ENCODE peak calls at places on chromosomes 5 and 9, in six cellular contexts. B is adipocyte, L is GM13977, J is ACHN, G is anterior cingulate cortex, P is GM18507. K is an unnamed sample.

GRCh38 chr5:169226904-169227303 is 74.0 kb downstream of the SLIT3 start:
- DNase-seq in B (no peak), G (no peak), J (no peak), P (no peak), L (no peak), K (no peak)

GRCh38 chr9:95433096-95433852 is 83.5 kb downstream of the PTCH1 start:
- DNase-seq in L (no peak), P (no peak), J (no peak), B (no peak), G (no peak), K (no peak)

GRCh38 chr9:127572961-127573727 is 38.9 kb upstream of the STXBP1 start:
- DNase-seq in J (no peak), P (no peak), B (peak), G (no peak), L (no peak), K (peak)

GRCh38 chr5:153372433-153373167 is 117.9 kb upstream of the GRIA1 start:
- DNase-seq in G (no peak), B (no peak), L (no peak), J (no peak), P (no peak), K (no peak)

GRCh38 chr5:171250738-171251137 is 58.3 kb upstream of the TLX3 start:
- DNase-seq in J (no peak), G (no peak), B (no peak), L (no peak), P (no peak), K (no peak)

GRCh38 chr5:96440185-96440538 is 7.1 kb upstream of the PCSK1 start:
- DNase-seq in B (no peak), P (no peak), G (no peak), J (no peak), L (no peak), K (no peak)

GRCh38 chr5:39578887-39579497 is 154.2 kb upstream of the DAB2 start:
- DNase-seq in P (no peak), B (peak), L (no peak), G (no peak), J (peak), K (peak)

GRCh38 chr5:159456722-159457462 is 126.6 kb upstream of the IL12B start:
- DNase-seq in B (peak), L (peak), G (no peak), P (peak), J (peak), K (no peak)

GRCh38 chr5:9174446-9174845 is 371.4 kb downstream of the SEMA5A start:
- DNase-seq in B (peak), G (no peak), L (no peak), P (no peak), J (no peak), K (no peak)

GRCh38 chr5:2259494-2260107 is 376.9 kb upstream of the IRX4 start:
- DNase-seq in J (no peak), G (no peak), B (no peak), L (no peak), P (no peak), K (no peak)

GRCh38 chr9:546797-547223 is 294.7 kb upstream of the DMRT1 start:
- DNase-seq in G (no peak), L (no peak), J (no peak), P (no peak), B (peak), K (peak)

GRCh38 chr5:14848385-14848784 is 23.2 kb downstream of the ANKH start:
- DNase-seq in J (no peak), P (no peak), G (no peak), L (no peak), B (no peak), K (no peak)

GRCh38 chr9:131310833-131311554 is 21.5 kb downstream of the PLPP7 start:
- DNase-seq in B (no peak), P (no peak), G (no peak), J (no peak), L (peak), K (no peak)

GRCh38 chr5:109485030-109485429 is 75.3 kb upstream of the PJA2 start:
- DNase-seq in L (no peak), B (peak), P (no peak), G (peak), J (no peak), K (peak)

GRCh38 chr5:153678617-153679329 is 188.3 kb downstream of the GRIA1 start:
- DNase-seq in J (no peak), B (no peak), L (no peak), P (no peak), G (no peak), K (peak)

GRCh38 chr5:134465856-134466240 is 54.2 kb upstream of the CDKN2AIPNL start:
- DNase-seq in J (peak), L (peak), G (peak), B (peak), P (peak), K (peak)

GRCh38 chr5:74040811-74041491 is 415.0 kb downstream of the ARHGEF28 start:
- DNase-seq in L (no peak), P (no peak), G (no peak), J (no peak), B (no peak), K (no peak)

GRCh38 chr9:83572524-83572923 is 34.3 kb upstream of the FRMD3 start:
- DNase-seq in G (no peak), J (no peak), B (peak), P (no peak), L (no peak), K (peak)